ENCODE peak calls at places on chromosomes 11 and 22, in seven cellular contexts. D is naive thymus-derived CD8-positive, alpha-beta T cell; V is M059J; A is HFFc6; O is T-cell; W is NCI-H1694; C is AG04450. L is an unnamed sample.

GRCh38 chr22:40036591-40037225 is 42.0 kb downstream of the FAM83F start:
- DNase-seq in C (peak; percentile 58), D (peak; percentile 26), W (peak; percentile 46), O (peak; percentile 24), V (peak; percentile 58), A (peak; percentile 61), L (peak; percentile 84)

GRCh38 chr11:396948-397548 is 3.0 kb downstream of the PKP3 start:
- DNase-seq in V (peak; percentile 79), D (peak; percentile 29), C (no peak), A (peak; percentile 53), W (no peak), O (no peak), L (peak; percentile 90)

GRCh38 chr11:12439615-12440014 is 62.2 kb downstream of the PARVA start:
- DNase-seq in A (no peak), W (no peak), D (no peak), O (no peak), C (no peak), V (no peak), L (no peak)

GRCh38 chr22:23832226-23833016 is 6.4 kb downstream of the DERL3 start:
- DNase-seq in V (no peak), A (no peak), O (no peak), C (no peak), D (no peak), W (no peak), L (no peak)

GRCh38 chr11:75820636-75821035 is 5.6 kb downstream of the UVRAG start:
- DNase-seq in D (no peak), V (peak; percentile 65), W (no peak), A (peak; percentile 22), C (no peak), O (no peak), L (no peak)

GRCh38 chr11:15565846-15566245 is 451.1 kb downstream of the INSC start:
- DNase-seq in A (no peak), O (no peak), D (no peak), C (no peak), W (no peak), V (no peak), L (no peak)

GRCh38 chr11:45144126-45145082 is 2.0 kb upstream of the PRDM11 start:
- DNase-seq in V (no peak), W (no peak), D (no peak), O (no peak), C (no peak), A (no peak), L (no peak)

GRCh38 chr11:9982127-9982795 is 311.8 kb downstream of the SBF2 start:
- DNase-seq in W (peak; percentile 8), A (peak; percentile 30), D (no peak), O (no peak), C (no peak), V (peak; percentile 57), L (peak; percentile 20)

GRCh38 chr11:72239849-72240460 is 4.0 kb downstream of the PHOX2A start:
- DNase-seq in V (no peak), W (no peak), A (no peak), D (no peak), O (no peak), C (no peak), L (peak; percentile 85)